ENCODE peak calls at places on chromosomes 5 and 9, in five cellular contexts. U, R, L, P and W are unnamed samples.

GRCh38 chr5:155850411-155850810 is 476.6 kb upstream of the SGCD start:
- DNase-seq in U (no peak), R (no peak), L (no peak), P (no peak), W (no peak)

GRCh38 chr9:90025816-90026215 is 421.0 kb downstream of the GADD45G start:
- DNase-seq in U (peak), R (no peak), L (no peak), P (peak), W (peak)

GRCh38 chr9:129962889-129963703 is 79.9 kb downstream of the FNBP1 start:
- DNase-seq in U (peak), R (peak), L (no peak), P (no peak), W (peak)

GRCh38 chr9:90964101-90965020 is 162.7 kb downstream of the SYK start:
- DNase-seq in U (peak), R (peak), L (no peak), P (no peak), W (no peak)

GRCh38 chr5:122170630-122171029 is 41.3 kb downstream of the ZNF474 start:
- DNase-seq in U (peak), R (no peak), L (no peak), P (no peak), W (no peak)

GRCh38 chr5:109470263-109470662 is 60.5 kb upstream of the PJA2 start:
- DNase-seq in U (no peak), R (no peak), L (no peak), P (no peak), W (no peak)

GRCh38 chr9:116494815-116495634 is 192.1 kb upstream of the TRIM32 start:
- DNase-seq in U (no peak), R (no peak), L (no peak), P (no peak), W (no peak)

GRCh38 chr9:106945727-106946690 is 83.0 kb downstream of the ZNF462 start:
- DNase-seq in U (peak), R (peak), L (no peak), P (peak), W (peak)

GRCh38 chr5:181028032-181028819 is 11.8 kb upstream of the BTNL9 start:
- DNase-seq in U (no peak), R (no peak), L (no peak), P (no peak), W (no peak)

GRCh38 chr5:4005335-4005734 is 409.7 kb downstream of the IRX1 start:
- DNase-seq in U (no peak), R (no peak), L (no peak), P (no peak), W (no peak)

GRCh38 chr5:1850324-1851154 is 32.2 kb downstream of the IRX4 start:
- DNase-seq in U (no peak), R (no peak), L (no peak), P (no peak), W (no peak)
- H3K4me3 ChIP-seq in U (no peak), R (no peak), L (no peak), P (no peak), W (no peak)

GRCh38 chr5:6435356-6435755 is 13.3 kb upstream of the UBE2QL1 start:
- DNase-seq in U (no peak), R (no peak), L (no peak), P (no peak), W (no peak)
- TF ChIP-seq CTCF in U (peak), R (peak), L (peak), P (peak), W (peak)

GRCh38 chr5:176533894-176534611 is 3.1 kb downstream of the RNF44 start:
- DNase-seq in U (no peak), R (peak), L (peak), P (no peak), W (no peak)

GRCh38 chr5:176533390-176533789 is 3.8 kb downstream of the RNF44 start:
- DNase-seq in U (peak), R (no peak), L (peak), P (no peak), W (no peak)

GRCh38 chr5:176535655-176536131 is 1.5 kb downstream of the RNF44 start:
- DNase-seq in U (no peak), R (no peak), L (no peak), P (no peak), W (no peak)

GRCh38 chr5:176535101-176535654 is 2.0 kb downstream of the RNF44 start:
- DNase-seq in U (peak), R (peak), L (no peak), P (no peak), W (peak)

GRCh38 chr5:176534640-176535039 is 2.6 kb downstream of the RNF44 start:
- DNase-seq in U (no peak), R (no peak), L (no peak), P (no peak), W (no peak)
- H3K4me3 ChIP-seq in U (no peak), R (peak), L (no peak), P (peak), W (peak)

GRCh38 chr5:93681432-93681831 is 60.0 kb downstream of the POU5F2 start:
- DNase-seq in U (peak), R (no peak), L (no peak), P (no peak), W (no peak)
- TF ChIP-seq CTCF in U (peak), R (peak), L (no peak), P (peak), W (peak)